ENCODE peak calls at places on chromosomes 1 and 21, in seven cellular contexts. M is AG09319, R is body of pancreas, E is sigmoid colon, A is IMR-90, Z is heart left ventricle, V is retinal pigment epithelial cell. T is an unnamed sample.

GRCh38 chr1:91806777-91807700 is 78.9 kb downstream of the TGFBR3 start:
- DNase-seq in V (no peak), M (peak), A (peak), Z (no peak), E (no peak), R (no peak), T (no peak)

GRCh38 chr1:115135681-115136080 is 46.4 kb upstream of the TSPAN2 start:
- DNase-seq in V (no peak), E (no peak), Z (no peak), A (peak), M (no peak), R (no peak), T (no peak)

GRCh38 chr1:11648732-11649158 is 5.5 kb downstream of the FBXO2 start:
- DNase-seq in Z (no peak), R (peak), M (no peak), A (no peak), E (no peak), V (no peak), T (no peak)

GRCh38 chr1:200184196-200184595 is 156.7 kb downstream of the NR5A2 start:
- DNase-seq in V (peak), M (peak), R (peak), Z (peak), E (peak), A (peak), T (peak)

GRCh38 chr21:41730399-41730798 is 36.5 kb downstream of the RIPK4 start:
- DNase-seq in A (no peak), Z (no peak), R (no peak), V (no peak), E (no peak), M (no peak), T (no peak)

GRCh38 chr1:65001238-65001792 is 35.0 kb upstream of the JAK1 start:
- DNase-seq in Z (peak), E (peak), A (peak), V (no peak), M (no peak), R (peak), T (peak)

GRCh38 chr1:205505791-205506190 is 1.3 kb downstream of the CDK18 start:
- DNase-seq in M (no peak), V (peak), E (peak), A (no peak), Z (peak), R (peak), T (no peak)

GRCh38 chr1:236522937-236523703 is 662 bp upstream of the LGALS8 start:
- DNase-seq in Z (peak), V (no peak), M (no peak), E (no peak), R (peak), A (no peak), T (no peak)

GRCh38 chr1:54970901-54971300 is 9.5 kb upstream of the TMEM61 start:
- DNase-seq in Z (no peak), R (no peak), E (no peak), M (no peak), A (no peak), V (no peak), T (no peak)

GRCh38 chr1:54975709-54976108 is 4.7 kb upstream of the TMEM61 start:
- DNase-seq in V (no peak), E (no peak), A (no peak), R (no peak), M (no peak), Z (no peak), T (no peak)

GRCh38 chr1:54972436-54972835 is 8.0 kb upstream of the TMEM61 start:
- DNase-seq in R (no peak), M (no peak), Z (no peak), A (no peak), E (no peak), V (no peak), T (no peak)

GRCh38 chr1:54971317-54971791 is 9.1 kb upstream of the TMEM61 start:
- DNase-seq in M (no peak), A (peak), Z (no peak), R (peak), E (no peak), V (no peak), T (peak)

GRCh38 chr1:54973205-54973921 is 7.1 kb upstream of the TMEM61 start:
- DNase-seq in R (peak), M (no peak), Z (peak), V (no peak), E (no peak), A (peak), T (no peak)
- TF ChIP-seq CTCF in R (no peak), M (peak), Z (no peak), V (peak), E (no peak), A (peak), T (peak)

GRCh38 chr1:32474954-32475353 is 10.1 kb downstream of the ZBTB8B start:
- DNase-seq in V (no peak), R (peak), A (no peak), Z (no peak), M (no peak), E (no peak), T (no peak)

GRCh38 chr1:32470431-32470830 is 5.6 kb downstream of the ZBTB8B start:
- DNase-seq in R (no peak), A (peak), V (no peak), Z (no peak), E (no peak), M (no peak), T (no peak)

GRCh38 chr1:32471695-32472362 is 7.0 kb downstream of the ZBTB8B start:
- DNase-seq in R (no peak), V (no peak), A (no peak), Z (no peak), M (no peak), E (no peak), T (no peak)

GRCh38 chr1:32468791-32469190 is 3.9 kb downstream of the ZBTB8B start:
- DNase-seq in Z (no peak), E (no peak), V (no peak), R (no peak), A (no peak), M (no peak), T (no peak)

GRCh38 chr1:32470991-32471694 is 6.3 kb downstream of the ZBTB8B start:
- DNase-seq in M (no peak), Z (no peak), V (no peak), A (no peak), E (no peak), R (peak), T (no peak)
- TF ChIP-seq CTCF in M (no peak), Z (peak), V (peak), A (no peak), E (no peak), R (peak), T (peak)

GRCh38 chr1:220267630-220268029 is 4.6 kb downstream of the RAB3GAP2 start:
- DNase-seq in E (no peak), A (no peak), Z (no peak), R (no peak), V (no peak), M (no peak), T (no peak)
- TF ChIP-seq CTCF in E (no peak), A (no peak), Z (no peak), R (no peak), V (no peak), M (no peak), T (no peak)

DNA sequence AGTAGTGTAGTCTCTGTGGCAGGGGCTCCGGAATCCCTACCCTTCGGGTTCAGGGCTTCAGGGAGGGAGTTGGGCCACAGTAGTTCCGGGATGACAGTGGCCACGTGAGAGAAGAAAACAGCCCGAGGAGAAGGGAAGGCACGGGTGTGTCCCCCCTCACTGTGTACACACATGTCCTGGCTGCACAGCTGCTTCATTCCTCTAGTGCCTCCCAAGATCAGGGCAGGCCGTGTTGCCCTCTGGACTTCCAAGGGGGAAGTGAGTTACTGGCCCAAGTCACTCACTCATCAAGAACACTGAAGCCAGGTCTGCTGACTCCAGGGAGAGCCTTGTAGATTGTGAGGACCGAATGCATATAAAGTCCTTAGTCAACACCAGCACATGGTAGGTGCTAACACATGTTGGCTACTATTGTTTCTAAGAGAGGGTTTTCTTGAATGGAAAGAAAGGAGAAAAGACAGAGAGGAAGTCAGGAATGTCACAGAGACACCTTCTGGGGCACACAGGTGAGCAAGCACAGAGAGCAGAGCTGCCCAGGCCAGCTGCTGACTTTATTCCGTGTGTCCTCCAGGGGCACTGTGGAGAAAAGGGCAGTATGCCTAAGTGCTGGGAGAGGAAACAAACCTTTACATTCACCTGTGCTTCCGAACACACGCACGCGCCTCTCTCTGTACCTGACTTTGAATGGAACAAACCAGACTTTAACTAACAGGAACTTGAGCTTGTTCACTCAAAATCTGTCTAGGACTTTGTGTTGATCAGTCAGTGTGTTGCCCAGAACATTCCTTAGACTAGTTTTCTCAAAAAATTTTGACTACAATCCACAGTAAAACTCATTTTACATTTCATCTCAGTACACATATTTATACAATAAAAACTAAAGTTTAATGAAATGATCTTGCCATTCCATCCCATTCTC is 40.0 kb downstream of the LHX4 start:
- DNase-seq in R (peak), A (no peak), Z (no peak), E (peak), M (no peak), V (no peak), T (no peak)
- TF ChIP-seq CTCF in R (no peak), A (peak), Z (no peak), E (no peak), M (no peak), V (peak), T (peak)

GRCh38 chr21:39087976-39088370 is 95.3 kb downstream of the PSMG1 start:
- DNase-seq in M (no peak), Z (no peak), V (no peak), E (no peak), R (no peak), A (no peak), T (no peak)

GRCh38 chr21:39087238-39087975 is 95.8 kb downstream of the PSMG1 start:
- DNase-seq in R (no peak), E (no peak), V (peak), A (no peak), M (no peak), Z (peak), T (no peak)

GRCh38 chr21:39084979-39085729 is 98.1 kb downstream of the PSMG1 start:
- DNase-seq in E (no peak), R (no peak), V (no peak), A (no peak), Z (no peak), M (no peak), T (no peak)

GRCh38 chr21:39085843-39086415 is 97.3 kb downstream of the PSMG1 start:
- DNase-seq in Z (no peak), M (no peak), A (no peak), R (no peak), E (no peak), V (no peak), T (no peak)

DNA sequence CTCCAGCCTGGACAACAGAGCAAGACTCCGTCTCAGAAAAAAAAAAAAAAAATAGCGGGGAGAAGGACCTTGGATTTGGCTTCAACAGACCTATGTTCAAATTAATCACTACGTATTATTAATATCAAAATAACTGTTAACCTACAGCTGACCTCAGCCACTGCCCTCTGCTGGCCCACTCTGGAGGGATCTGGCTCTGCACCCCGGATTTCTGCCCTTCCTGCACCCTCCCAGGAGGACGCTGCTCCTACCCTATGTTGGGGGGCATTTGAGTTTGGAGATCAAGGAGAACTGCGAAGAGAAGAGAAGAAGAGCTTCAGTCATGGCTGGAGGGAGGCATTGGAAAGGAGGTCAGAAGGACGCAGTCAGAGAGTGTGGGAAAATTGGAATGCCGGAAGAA is 96.7 kb downstream of the PSMG1 start:
- DNase-seq in Z (no peak), R (no peak), M (no peak), A (no peak), V (no peak), E (no peak), T (no peak)
- TF ChIP-seq CTCF in Z (no peak), R (no peak), M (peak), A (no peak), V (peak), E (no peak), T (peak)

DNA sequence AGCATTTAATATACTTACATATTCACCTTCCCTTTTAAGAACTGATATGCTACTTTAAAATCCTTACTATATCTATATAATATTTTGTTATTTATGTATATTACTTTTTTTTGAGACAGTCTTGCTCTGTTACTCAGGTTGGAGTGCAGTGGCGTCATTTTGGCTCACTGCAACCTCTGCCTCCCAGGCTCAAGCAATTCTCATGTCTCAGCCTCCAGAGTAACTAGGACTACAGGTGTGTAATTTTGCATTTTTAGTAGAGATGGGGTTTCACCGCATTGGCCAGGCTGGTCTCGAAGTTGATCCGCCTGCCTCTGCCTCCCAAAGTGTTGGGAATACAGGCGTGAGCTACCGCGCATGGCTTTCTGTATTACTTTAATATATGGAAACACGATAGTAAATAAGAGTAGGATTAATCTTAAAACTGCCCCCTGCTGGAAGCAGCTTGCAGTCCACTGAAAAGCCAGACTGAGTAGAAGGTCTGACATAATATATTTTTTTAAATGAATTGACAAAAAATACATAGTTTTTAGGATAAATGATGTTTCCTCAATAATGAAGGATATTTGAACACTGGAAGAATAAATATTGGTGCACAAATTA is 24.4 kb downstream of the RCAN3 start:
- DNase-seq in M (no peak), A (peak), Z (no peak), E (no peak), V (no peak), R (peak), T (no peak)
- TF ChIP-seq CTCF in M (peak), A (peak), Z (peak), E (no peak), V (peak), R (peak), T (peak)

GRCh38 chr1:90175490-90176157 is 180.7 kb downstream of the ZNF326 start:
- DNase-seq in E (no peak), Z (no peak), R (peak), V (no peak), A (no peak), M (no peak), T (no peak)

GRCh38 chr1:90176530-90176929 is 181.6 kb downstream of the ZNF326 start:
- DNase-seq in R (no peak), Z (no peak), A (no peak), E (no peak), V (peak), M (no peak), T (no peak)

GRCh38 chr1:90174246-90174645 is 179.3 kb downstream of the ZNF326 start:
- DNase-seq in A (no peak), Z (no peak), V (peak), R (no peak), E (no peak), M (no peak), T (no peak)
- TF ChIP-seq CTCF in A (no peak), Z (no peak), V (no peak), R (no peak), E (no peak), M (no peak), T (no peak)

DNA sequence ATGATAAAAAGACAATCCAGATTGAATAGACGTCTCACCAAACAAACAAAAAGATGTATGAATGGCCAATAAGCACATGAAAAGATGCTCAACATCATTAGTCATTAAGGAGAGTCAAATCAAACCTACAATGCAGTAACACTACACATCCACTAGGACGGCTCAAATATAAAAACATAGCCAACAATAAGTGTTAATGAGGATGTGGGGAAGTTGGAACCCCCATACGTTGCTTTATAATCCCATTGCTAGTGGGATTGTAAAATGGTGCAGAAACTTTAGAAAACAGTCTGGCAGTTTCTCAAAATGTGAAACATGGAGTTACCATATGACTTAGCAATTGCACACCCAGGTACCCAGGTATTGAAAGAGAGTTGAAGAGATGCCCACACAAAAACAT is 14.7 kb upstream of the IL24 start:
- DNase-seq in E (no peak), Z (no peak), M (no peak), V (no peak), R (no peak), A (no peak), T (no peak)
- TF ChIP-seq CTCF in E (no peak), Z (no peak), M (no peak), V (peak), R (no peak), A (no peak), T (peak)

GRCh38 chr1:151146416-151147131 is at the start of gene SEMA6C:
- DNase-seq in V (peak), Z (peak), A (peak), R (peak), M (peak), E (peak), T (peak)
- TF ChIP-seq CTCF in V (no peak), Z (no peak), A (no peak), R (no peak), M (no peak), E (no peak), T (no peak)

GRCh38 chr1:85888961-85889360 is 180.7 kb upstream of the ZNHIT6 start:
- DNase-seq in M (no peak), V (no peak), A (no peak), E (no peak), Z (no peak), R (no peak), T (no peak)

GRCh38 chr1:85898861-85899260 is 190.6 kb upstream of the ZNHIT6 start:
- DNase-seq in A (peak), M (no peak), E (no peak), R (no peak), Z (no peak), V (no peak), T (no peak)

DNA sequence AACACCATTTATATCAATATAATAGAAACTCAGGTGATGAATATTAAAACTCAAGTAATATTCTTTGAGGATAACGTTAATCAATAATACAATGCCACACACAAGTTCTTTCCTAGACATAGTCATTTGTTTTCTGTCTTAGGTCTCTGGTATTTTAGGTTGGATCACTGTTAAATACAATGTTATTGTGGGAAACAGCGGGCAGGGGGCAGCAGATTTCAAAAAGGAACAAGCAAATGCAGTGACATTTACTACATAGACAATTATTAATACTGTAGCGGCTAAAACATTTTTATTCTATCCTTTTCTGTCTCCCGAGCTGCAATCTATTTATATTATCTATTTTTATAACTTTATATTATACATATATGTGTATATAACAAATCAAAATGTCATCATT is 186.4 kb upstream of the ZNHIT6 start:
- DNase-seq in R (peak), V (no peak), E (no peak), Z (no peak), M (peak), A (peak), T (no peak)
- TF ChIP-seq CTCF in R (peak), V (peak), E (no peak), Z (peak), M (peak), A (peak), T (peak)